ENCODE peak calls at places on chromosomes 2 and 18, in nine cellular contexts. Z is mesothelial cell of epicardium; R is NCI-H774; A is hepatocyte; E is CD8-positive, alpha-beta T cell; N is CD4-positive, alpha-beta memory T cell; O is AG08396; F is cerebellar cortex; J is NCI-H2081 treated with DMSO at 0.1 percent for 48 hours. Q is an unnamed sample.

GRCh38 chr2:39625193-39625926 is 40.4 kb upstream of the TMEM178A start:
- DNase-seq in Z (no peak), R (no peak), A (no peak), E (no peak), N (no peak), O (no peak), F (no peak), J (no peak), Q (no peak)

GRCh38 chr2:172792711-172793110 is 57.1 kb downstream of the RAPGEF4 start:
- DNase-seq in Z (no peak), R (no peak), A (no peak), E (no peak), N (no peak), O (peak), F (no peak), J (no peak), Q (peak)

GRCh38 chr2:174697267-174697666 is 67.0 kb downstream of the CHRNA1 start:
- DNase-seq in Z (peak), R (peak), A (peak), E (peak), N (peak), O (peak), F (peak), J (no peak), Q (peak)

GRCh38 chr2:15074319-15074718 is 441.8 kb downstream of the LRATD1 start:
- DNase-seq in Z (no peak), R (no peak), A (no peak), E (no peak), N (no peak), O (no peak), F (no peak), J (no peak), Q (no peak)

GRCh38 chr18:79916546-79917350 is 34.7 kb downstream of the SLC66A2 start:
- DNase-seq in Z (no peak), R (no peak), A (no peak), E (peak), N (no peak), O (no peak), F (no peak), J (no peak), Q (no peak)

GRCh38 chr18:22324191-22325131 is 93.3 kb downstream of the CTAGE1 start:
- DNase-seq in Z (peak), R (no peak), A (peak), E (no peak), N (no peak), O (no peak), F (no peak), J (no peak), Q (peak)

GRCh38 chr2:83081835-83082522 is 1377.1 kb downstream of the SUCLG1 start:
- DNase-seq in Z (no peak), R (peak), A (peak), E (no peak), N (no peak), O (peak), F (no peak), J (peak), Q (no peak)

GRCh38 chr2:239339726-239340654 is 60.8 kb downstream of the HDAC4 start:
- DNase-seq in Z (no peak), R (no peak), A (no peak), E (no peak), N (no peak), O (no peak), F (no peak), J (no peak), Q (no peak)

GRCh38 chr18:58822944-58823343 is 41.7 kb upstream of the ZNF532 start:
- DNase-seq in Z (no peak), R (no peak), A (no peak), E (no peak), N (no peak), O (no peak), F (no peak), J (no peak), Q (no peak)

GRCh38 chr18:63965716-63966330 is 4.1 kb upstream of the SERPINB8 start:
- DNase-seq in Z (no peak), R (no peak), A (no peak), E (no peak), N (no peak), O (no peak), F (no peak), J (no peak), Q (peak)

GRCh38 chr2:48715956-48716355 is 39.6 kb downstream of the LHCGR start:
- DNase-seq in Z (peak), R (no peak), A (no peak), E (no peak), N (no peak), O (no peak), F (no peak), J (no peak), Q (no peak)

Q was measured in renal cortical epithelial cell.